ENCODE peak calls at places on chromosomes 1 and 21, in four cellular contexts. One of them, this sample, is unnamed.

GRCh38 chr21:38987551-38988210 is 182.0 kb downstream of the ETS2 start:
- ATAC-seq in foreskin keratinocyte: no peak
- ATAC-seq in CD4-positive, CD25-positive, alpha-beta regulatory T cell: no peak
- ATAC-seq in naive thymus-derived CD4-positive, alpha-beta T cell: no peak
- ATAC-seq in this sample: no peak

GRCh38 chr1:113199718-113200455 is 126.9 kb downstream of the LRIG2 start:
- ATAC-seq in foreskin keratinocyte: no peak
- ATAC-seq in CD4-positive, CD25-positive, alpha-beta regulatory T cell: no peak
- ATAC-seq in naive thymus-derived CD4-positive, alpha-beta T cell: no peak
- ATAC-seq in this sample: no peak

GRCh38 chr1:243416510-243416909 is 160.7 kb downstream of the SDCCAG8 start:
- ATAC-seq in foreskin keratinocyte: no peak
- ATAC-seq in CD4-positive, CD25-positive, alpha-beta regulatory T cell: peak
- ATAC-seq in naive thymus-derived CD4-positive, alpha-beta T cell: no peak
- ATAC-seq in this sample: no peak

GRCh38 chr1:217029311-217030157 is 306.3 kb upstream of the ESRRG start:
- ATAC-seq in foreskin keratinocyte: peak
- ATAC-seq in CD4-positive, CD25-positive, alpha-beta regulatory T cell: no peak
- ATAC-seq in naive thymus-derived CD4-positive, alpha-beta T cell: no peak
- ATAC-seq in this sample: no peak

GRCh38 chr1:173202430-173203145 is 4.5 kb downstream of the TNFSF4 start:
- ATAC-seq in foreskin keratinocyte: peak
- ATAC-seq in CD4-positive, CD25-positive, alpha-beta regulatory T cell: no peak
- ATAC-seq in naive thymus-derived CD4-positive, alpha-beta T cell: no peak
- ATAC-seq in this sample: no peak

GRCh38 chr1:165497444-165498013 is 46.3 kb upstream of the LRRC52 start:
- ATAC-seq in foreskin keratinocyte: no peak
- ATAC-seq in CD4-positive, CD25-positive, alpha-beta regulatory T cell: no peak
- ATAC-seq in naive thymus-derived CD4-positive, alpha-beta T cell: no peak
- ATAC-seq in this sample: no peak

GRCh38 chr1:151158751-151159251 is 2.4 kb downstream of the TNFAIP8L2 start:
- ATAC-seq in foreskin keratinocyte: no peak
- ATAC-seq in CD4-positive, CD25-positive, alpha-beta regulatory T cell: no peak
- ATAC-seq in naive thymus-derived CD4-positive, alpha-beta T cell: no peak
- ATAC-seq in this sample: no peak

GRCh38 chr1:41980872-41981653 is 62.3 kb upstream of the HIVEP3 start:
- ATAC-seq in foreskin keratinocyte: no peak
- ATAC-seq in CD4-positive, CD25-positive, alpha-beta regulatory T cell: peak
- ATAC-seq in naive thymus-derived CD4-positive, alpha-beta T cell: peak
- ATAC-seq in this sample: no peak

GRCh38 chr21:16418663-16419062 is 688.9 kb downstream of the USP25 start:
- ATAC-seq in foreskin keratinocyte: no peak
- ATAC-seq in CD4-positive, CD25-positive, alpha-beta regulatory T cell: no peak
- ATAC-seq in naive thymus-derived CD4-positive, alpha-beta T cell: no peak
- ATAC-seq in this sample: no peak

GRCh38 chr21:23968008-23968407 is 1639.3 kb downstream of the MRPL39 start:
- ATAC-seq in foreskin keratinocyte: no peak
- ATAC-seq in CD4-positive, CD25-positive, alpha-beta regulatory T cell: no peak
- ATAC-seq in naive thymus-derived CD4-positive, alpha-beta T cell: no peak
- ATAC-seq in this sample: no peak

GRCh38 chr1:243791586-243792267 is 58.3 kb downstream of the AKT3 start:
- ATAC-seq in foreskin keratinocyte: no peak
- ATAC-seq in CD4-positive, CD25-positive, alpha-beta regulatory T cell: no peak
- ATAC-seq in naive thymus-derived CD4-positive, alpha-beta T cell: no peak
- ATAC-seq in this sample: no peak

GRCh38 chr1:109304221-109304915 is 2.4 kb downstream of the MYBPHL start:
- ATAC-seq in foreskin keratinocyte: no peak
- ATAC-seq in CD4-positive, CD25-positive, alpha-beta regulatory T cell: no peak
- ATAC-seq in naive thymus-derived CD4-positive, alpha-beta T cell: no peak
- ATAC-seq in this sample: no peak

GRCh38 chr1:21782868-21783678 is at the start of gene USP48:
- ATAC-seq in foreskin keratinocyte: peak
- ATAC-seq in CD4-positive, CD25-positive, alpha-beta regulatory T cell: peak
- ATAC-seq in naive thymus-derived CD4-positive, alpha-beta T cell: peak
- ATAC-seq in this sample: peak

GRCh38 chr1:34787461-34788420 is 5.1 kb upstream of the GJA4 start:
- ATAC-seq in foreskin keratinocyte: no peak
- ATAC-seq in CD4-positive, CD25-positive, alpha-beta regulatory T cell: no peak
- ATAC-seq in naive thymus-derived CD4-positive, alpha-beta T cell: no peak
- ATAC-seq in this sample: no peak

GRCh38 chr1:115282825-115283224 is 55.2 kb downstream of the NGF start:
- ATAC-seq in foreskin keratinocyte: no peak
- ATAC-seq in CD4-positive, CD25-positive, alpha-beta regulatory T cell: no peak
- ATAC-seq in naive thymus-derived CD4-positive, alpha-beta T cell: peak
- ATAC-seq in this sample: no peak

GRCh38 chr1:6727535-6727934 is 25.9 kb upstream of the DNAJC11 start:
- ATAC-seq in foreskin keratinocyte: peak
- ATAC-seq in CD4-positive, CD25-positive, alpha-beta regulatory T cell: no peak
- ATAC-seq in naive thymus-derived CD4-positive, alpha-beta T cell: peak
- ATAC-seq in this sample: peak

GRCh38 chr1:153348511-153349362 is at the start of gene PGLYRP4:
- ATAC-seq in foreskin keratinocyte: peak
- ATAC-seq in CD4-positive, CD25-positive, alpha-beta regulatory T cell: no peak
- ATAC-seq in naive thymus-derived CD4-positive, alpha-beta T cell: no peak
- ATAC-seq in this sample: no peak

GRCh38 chr1:19395678-19396192 is 83.6 kb downstream of the SLC66A1 start:
- ATAC-seq in foreskin keratinocyte: peak
- ATAC-seq in CD4-positive, CD25-positive, alpha-beta regulatory T cell: no peak
- ATAC-seq in naive thymus-derived CD4-positive, alpha-beta T cell: no peak
- ATAC-seq in this sample: no peak